ENCODE peak calls at places on chromosome 13, in five cellular contexts. Q is K562, J is H1, I is HepG2, B is GM12878. D is an unnamed sample.
A peak's percentile ranks its signal among the peaks of the same experiment; 100 is the strongest.

GRCh38 chr13:45847554-45848224 is 3.9 kb downstream of the SIAH3 start:
- DNase-seq in I (no peak), Q (no peak), J (no peak), B (no peak), D (no peak)

GRCh38 chr13:36736119-36736726 is 62.4 kb downstream of the SERTM1 start:
- DNase-seq in B (no peak), I (peak; percentile 35), J (no peak), Q (peak; percentile 32), D (peak; percentile 37)

GRCh38 chr13:39105110-39105509 is 66.9 kb downstream of the NHLRC3 start:
- DNase-seq in Q (no peak), B (no peak), I (no peak), J (no peak), D (peak; percentile 3)

GRCh38 chr13:113623491-113624234 is 34.3 kb downstream of the ATP4B start:
- DNase-seq in J (no peak), B (no peak), I (no peak), Q (no peak), D (no peak)

GRCh38 chr13:40172149-40172591 is 494.3 kb downstream of the FOXO1 start:
- DNase-seq in B (no peak), I (no peak), J (peak; percentile 73), Q (no peak), D (no peak)

GRCh38 chr13:31485183-31485582 is 254.1 kb upstream of the RXFP2 start:
- DNase-seq in J (no peak), Q (no peak), B (no peak), I (no peak), D (no peak)

GRCh38 chr13:32228330-32229041 is 86.7 kb downstream of the ZAR1L start:
- DNase-seq in B (no peak), J (no peak), I (no peak), Q (no peak), D (no peak)

GRCh38 chr13:27147530-27148170 is 24.0 kb downstream of the USP12 start:
- DNase-seq in J (no peak), I (no peak), Q (no peak), B (peak; percentile 74), D (no peak)

GRCh38 chr13:53068841-53069520 is 40.4 kb downstream of the OLFM4 start:
- DNase-seq in Q (no peak), B (no peak), I (no peak), J (no peak), D (peak; percentile 51)

GRCh38 chr13:31827707-31828106 is 88.4 kb downstream of the RXFP2 start:
- DNase-seq in I (no peak), J (no peak), Q (no peak), B (no peak), D (no peak)

GRCh38 chr13:98239156-98240076 is 62.3 kb upstream of the RNF113B start:
- DNase-seq in B (no peak), I (no peak), Q (no peak), J (peak; percentile 56), D (no peak)

GRCh38 chr13:97256343-97256783 is 34.2 kb downstream of the MBNL2 start:
- DNase-seq in J (no peak), I (peak; percentile 85), B (no peak), Q (peak; percentile 20), D (no peak)

GRCh38 chr13:113726961-113727411 is 32.0 kb upstream of the TMEM255B start:
- DNase-seq in B (no peak), Q (no peak), I (no peak), J (no peak), D (no peak)

GRCh38 chr13:100657881-100658315 is 16.7 kb downstream of the TMTC4 start:
- DNase-seq in Q (no peak), B (no peak), I (no peak), J (no peak), D (no peak)

GRCh38 chr13:27039171-27039701 is 132.4 kb downstream of the USP12 start:
- DNase-seq in Q (no peak), J (no peak), I (no peak), B (no peak), D (no peak)

GRCh38 chr13:23621316-23621645 is 51.1 kb downstream of the TNFRSF19 start:
- DNase-seq in J (no peak), I (peak; percentile 20), B (no peak), Q (no peak), D (no peak)

GRCh38 chr13:93476175-93476574 is 249.6 kb downstream of the GPC6 start:
- DNase-seq in B (no peak), Q (no peak), I (peak; percentile 11), J (no peak), D (no peak)

GRCh38 chr13:80945328-80945727 is 604.4 kb upstream of the SPRY2 start:
- DNase-seq in J (no peak), I (peak; percentile 71), Q (no peak), B (no peak), D (peak; percentile 12)

GRCh38 chr13:102897371-102898138 is 51.7 kb downstream of the ERCC5 start:
- DNase-seq in Q (no peak), I (no peak), J (no peak), B (no peak), D (no peak)

GRCh38 chr13:75440100-75440499 is 41.9 kb downstream of the TBC1D4 start:
- DNase-seq in J (no peak), Q (no peak), B (no peak), I (peak; percentile 90), D (no peak)

GRCh38 chr13:102773441-102774209 is at the start of gene TEX30:
- DNase-seq in Q (peak; percentile 85), I (no peak), B (peak; percentile 38), J (peak; percentile 88), D (peak; percentile 97)

GRCh38 chr13:23159205-23159586 is 21.6 kb upstream of the SGCG start:
- DNase-seq in J (peak; percentile 85), B (no peak), I (peak; percentile 15), Q (peak; percentile 7), D (peak; percentile 54)

GRCh38 chr13:114140909-114141255 is 8.5 kb upstream of the RASA3 start:
- DNase-seq in Q (no peak), B (no peak), I (no peak), J (no peak), D (no peak)

GRCh38 chr13:36130542-36131214 is 504 bp downstream of the DCLK1 start:
- DNase-seq in B (no peak), I (no peak), J (peak; percentile 75), Q (no peak), D (peak; percentile 80)

GRCh38 chr13:88472316-88472715 is 801.1 kb downstream of the SLITRK5 start:
- DNase-seq in Q (no peak), B (no peak), J (no peak), I (no peak), D (no peak)

GRCh38 chr13:32277838-32278237 is 37.3 kb downstream of the ZAR1L start:
- DNase-seq in B (no peak), J (no peak), Q (no peak), I (no peak), D (no peak)

GRCh38 chr13:35139591-35139990 is 197.5 kb downstream of the NBEA start:
- DNase-seq in B (no peak), Q (no peak), J (no peak), I (no peak), D (no peak)

GRCh38 chr13:95641961-95642621 is 2.4 kb downstream of the DZIP1 start:
- DNase-seq in B (no peak), I (peak; percentile 44), J (peak; percentile 81), Q (no peak), D (peak; percentile 77)

GRCh38 chr13:59533561-59534337 is 630.0 kb downstream of the DIAPH3 start:
- DNase-seq in Q (no peak), I (peak; percentile 12), J (no peak), B (no peak), D (no peak)

GRCh38 chr13:34543836-34544235 is 398.2 kb upstream of the NBEA start:
- DNase-seq in J (no peak), B (no peak), Q (no peak), I (no peak), D (no peak)

GRCh38 chr13:98307392-98307743 is 130.3 kb upstream of the RNF113B start:
- DNase-seq in J (no peak), B (no peak), Q (no peak), I (no peak), D (no peak)

GRCh38 chr13:92173254-92173653 is 774.8 kb downstream of the GPC5 start:
- DNase-seq in I (no peak), B (no peak), J (no peak), Q (no peak), D (no peak)

GRCh38 chr13:93686399-93686798 is 459.8 kb downstream of the GPC6 start:
- DNase-seq in Q (no peak), B (no peak), I (no peak), J (no peak), D (no peak)

GRCh38 chr13:34817246-34817645 is 124.8 kb upstream of the NBEA start:
- DNase-seq in J (no peak), Q (no peak), I (no peak), B (no peak), D (no peak)

DNA sequence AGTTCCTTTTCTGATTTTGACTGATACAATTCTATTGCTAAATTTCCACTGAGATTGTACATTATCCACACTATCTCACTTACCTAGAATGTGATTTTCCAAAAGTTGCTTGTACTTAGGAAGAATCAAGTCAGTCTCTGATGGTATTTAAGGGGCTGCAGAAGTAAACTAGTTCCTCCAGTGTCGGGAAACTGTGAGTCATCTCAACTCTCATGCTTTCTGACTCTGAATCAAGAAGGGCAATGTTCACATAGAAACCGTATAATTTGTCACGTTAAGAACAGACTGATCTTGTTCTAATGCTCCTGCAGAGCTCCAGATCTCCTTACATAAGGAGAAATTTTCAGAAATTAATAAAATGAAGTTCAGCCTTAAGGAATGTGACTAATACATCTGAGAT is 369.3 kb downstream of the KLF5 start:
- DNase-seq in J (no peak), Q (no peak), B (no peak), I (no peak), D (no peak)
- TF ChIP-seq JUND in J (no peak), Q (no peak), B (no peak), I (no peak), D (no peak)

GRCh38 chr13:43546821-43547220 is 240.0 kb downstream of the ENOX1 start:
- DNase-seq in J (no peak), Q (no peak), B (no peak), I (no peak), D (no peak)
- TF ChIP-seq USF2 in J (no peak), Q (no peak), B (no peak), I (no peak), D (no peak)

GRCh38 chr13:72565893-72566292 is 161.5 kb downstream of the MZT1 start:
- DNase-seq in Q (no peak), B (no peak), I (peak; percentile 29), J (no peak), D (peak; percentile 11)
- TF ChIP-seq JUND in Q (no peak), B (no peak), I (no peak), J (no peak), D (no peak)

DNA sequence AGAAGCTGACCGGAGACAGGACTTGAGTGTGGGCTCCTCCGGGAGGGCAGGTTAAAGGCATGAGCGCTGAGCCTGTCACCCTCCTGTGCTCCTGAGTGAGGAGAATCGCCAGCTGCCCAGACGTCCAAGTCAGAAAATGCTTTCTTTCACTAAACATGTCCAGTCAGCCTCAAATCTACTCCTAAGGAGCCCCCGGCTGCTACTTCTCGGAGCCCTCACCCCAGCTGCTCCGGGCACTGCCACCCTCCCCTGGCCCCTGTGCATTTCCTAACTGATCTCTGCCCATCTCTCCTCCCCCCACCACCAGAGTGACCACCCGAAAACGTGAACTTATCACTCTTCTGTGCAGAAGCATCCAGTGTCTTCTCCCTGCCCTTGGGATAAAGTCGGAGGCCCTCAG is 277.5 kb upstream of the SOX1 start:
- DNase-seq in J (peak; percentile 33), I (no peak), B (no peak), Q (no peak), D (no peak)
- TF ChIP-seq USF2 in J (no peak), I (no peak), B (no peak), Q (no peak), D (no peak)